ENCODE peak calls at places on chromosomes 7 and 10, in four cellular contexts. G, K, C and O are unnamed samples.

GRCh38 chr7:44087914-44088838 is 5.8 kb upstream of the POLM start:
- DNase-seq in C (no peak), G (no peak), K (peak), O (no peak)

GRCh38 chr7:21911341-21911875 is 34.3 kb downstream of the CDCA7L start:
- DNase-seq in C (no peak), K (peak), G (no peak), O (no peak)

GRCh38 chr7:98968621-98969020 is 90.3 kb downstream of the TRRAP start:
- DNase-seq in C (no peak), G (no peak), K (no peak), O (no peak)

GRCh38 chr10:33416691-33417090 is 82.2 kb upstream of the NRP1 start:
- DNase-seq in G (no peak), C (no peak), K (no peak), O (no peak)

GRCh38 chr10:97685395-97685958 is 1.6 kb downstream of the AVPI1 start:
- DNase-seq in G (no peak), K (peak), C (no peak), O (no peak)

GRCh38 chr10:60573342-60573741 is 183.7 kb upstream of the ANK3 start:
- DNase-seq in K (no peak), C (no peak), G (no peak), O (no peak)

GRCh38 chr10:37146443-37146842 is 21.0 kb downstream of the ANKRD30A start:
- DNase-seq in G (no peak), K (no peak), C (no peak), O (no peak)

GRCh38 chr10:69232252-69232651 is 12.1 kb downstream of the HKDC1 start:
- DNase-seq in C (no peak), K (peak), G (no peak), O (no peak)

GRCh38 chr7:106795171-106795876 is 69.8 kb upstream of the PIK3CG start:
- DNase-seq in G (no peak), K (no peak), C (no peak), O (no peak)

GRCh38 chr7:97133166-97133565 is 15.7 kb downstream of the SDHAF3 start:
- DNase-seq in K (no peak), C (no peak), G (no peak), O (no peak)

GRCh38 chr7:7970113-7970619 is 1.6 kb downstream of the GLCCI1 start:
- DNase-seq in G (no peak), K (no peak), C (no peak), O (no peak)

GRCh38 chr7:75906991-75907667 is 7.8 kb upstream of the POR start:
- DNase-seq in G (no peak), K (no peak), C (no peak), O (no peak)

GRCh38 chr10:21169271-21169670 is 272.2 kb upstream of the NEBL start:
- DNase-seq in K (peak), C (no peak), G (no peak), O (no peak)

GRCh38 chr7:43625453-43625852 is 42.5 kb downstream of the STK17A start:
- DNase-seq in G (peak), C (peak), K (no peak), O (no peak)

GRCh38 chr10:8873310-8873709 is 818.8 kb downstream of the GATA3 start:
- DNase-seq in C (no peak), K (no peak), G (no peak), O (no peak)